ENCODE peak calls at places on chromosome 16, in eight cellular contexts. Z is cardiac muscle cell; Q is heart left ventricle; C is ascending aorta; I is upper lobe of left lung; F is heart right ventricle; E is hepatocyte; V is CD8-positive, alpha-beta T cell. L is an unnamed sample. For H3K4me1, the result is how much of the 10 kb centered on the place peaks cover.

GRCh38 chr16:3520861-3521260 is 20.1 kb downstream of the CLUAP1 start:
- DNase-seq in Z (no peak), Q (no peak), C (no peak), I (no peak), F (no peak), E (peak), V (no peak), L (no peak)

GRCh38 chr16:15949210-15950166 is at the start of gene ABCC1:
- DNase-seq in Z (peak), Q (peak), C (no peak), I (peak), F (peak), E (peak), V (peak), L (no peak)

GRCh38 chr16:85275533-85276249 is 163.4 kb upstream of the CIBAR2 start:
- DNase-seq in Z (peak), Q (peak), C (peak), I (peak), F (peak), E (peak), V (peak), L (no peak)

GRCh38 chr16:53034306-53034705 is 18.4 kb downstream of the CHD9NB start:
- DNase-seq in Z (peak), Q (no peak), C (no peak), I (no peak), F (no peak), E (no peak), V (no peak), L (peak)

GRCh38 chr16:66846831-66847230 is 2.6 kb downstream of the CA7 start:
- DNase-seq in Z (no peak), Q (no peak), C (peak), I (no peak), F (no peak), E (no peak), V (no peak), L (no peak)

GRCh38 chr16:26877421-26877820 is 189.3 kb upstream of the C16orf82 start:
- DNase-seq in Z (no peak), Q (no peak), C (no peak), I (no peak), F (no peak), E (no peak), V (no peak), L (no peak)

GRCh38 chr16:55330726-55331647 is 7.0 kb downstream of the IRX6 start:
- DNase-seq in Z (no peak), Q (no peak), C (no peak), I (peak), F (no peak), E (no peak), V (no peak), L (no peak)

GRCh38 chr16:67015317-67015731 is 13.6 kb upstream of the CBFB start:
- DNase-seq in Z (no peak), Q (no peak), C (no peak), I (no peak), F (no peak), E (no peak), V (no peak), L (no peak)

GRCh38 chr16:59042296-59042695 is 308.2 kb upstream of the GOT2 start:
- DNase-seq in Z (no peak), Q (no peak), C (no peak), I (no peak), F (no peak), E (no peak), V (no peak), L (no peak)

GRCh38 chr16:68499011-68499410 is 40.1 kb upstream of the ZFP90 start:
- DNase-seq in Z (peak), Q (no peak), C (no peak), I (no peak), F (no peak), E (no peak), V (no peak), L (no peak)

GRCh38 chr16:560701-561412 is 663 bp downstream of the PRR35 start:
- DNase-seq in Z (no peak), Q (no peak), C (no peak), I (no peak), F (no peak), E (no peak), V (no peak), L (no peak)

GRCh38 chr16:66930189-66930588 is 4.0 kb downstream of the CIAO2B start:
- DNase-seq in Z (peak), Q (no peak), C (no peak), I (no peak), F (no peak), E (peak), V (no peak), L (no peak)

GRCh38 chr16:19883296-19883951 is 1.2 kb downstream of the GPRC5B start:
- DNase-seq in Z (peak), Q (peak), C (no peak), I (peak), F (peak), E (peak), V (no peak), L (no peak)

GRCh38 chr16:77112701-77113100 is 78.3 kb upstream of the MON1B start:
- DNase-seq in Z (no peak), Q (no peak), C (no peak), I (no peak), F (no peak), E (no peak), V (no peak), L (no peak)

GRCh38 chr16:16166952-16167351 is 56.3 kb downstream of the ABCC6 start:
- DNase-seq in Z (no peak), Q (no peak), C (no peak), I (no peak), F (no peak), E (no peak), V (no peak), L (no peak)

GRCh38 chr16:26316683-26317464 is 625.1 kb downstream of the HS3ST4 start:
- DNase-seq in Z (no peak), Q (no peak), C (no peak), I (no peak), F (no peak), E (peak), V (no peak), L (no peak)

GRCh38 chr16:68009157-68009735 is 6.5 kb downstream of the DPEP2NB start:
- DNase-seq in Z (no peak), Q (no peak), C (no peak), I (no peak), F (no peak), E (no peak), V (no peak), L (no peak)

GRCh38 chr16:67752641-67753040 is 33.5 kb upstream of the GFOD2 start:
- DNase-seq in Z (no peak), Q (no peak), C (no peak), I (no peak), F (no peak), E (no peak), V (no peak), L (no peak)

GRCh38 chr16:13892301-13892700 is 27.7 kb upstream of the ERCC4 start:
- DNase-seq in Z (no peak), Q (no peak), C (no peak), I (no peak), F (no peak), E (no peak), V (no peak), L (no peak)

GRCh38 chr16:4593069-4593468 is 21.6 kb downstream of the UBALD1 start:
- DNase-seq in Z (no peak), Q (no peak), C (no peak), I (peak), F (no peak), E (no peak), V (no peak), L (no peak)

GRCh38 chr16:1163567-1164055 is 10.7 kb downstream of the CACNA1H start:
- DNase-seq in Z (no peak), Q (no peak), C (no peak), I (peak), F (no peak), E (no peak), V (no peak), L (no peak)

GRCh38 chr16:28974007-28974436 is 556 bp upstream of the SPNS1 start:
- DNase-seq in Z (peak), Q (peak), C (no peak), I (no peak), F (peak), E (peak), V (peak), L (no peak)

GRCh38 chr16:8882725-8883377 is 700 bp downstream of the LITAFD start:
- DNase-seq in Z (no peak), Q (no peak), C (no peak), I (no peak), F (no peak), E (no peak), V (no peak), L (no peak)

GRCh38 chr16:87715658-87716057 is 50.1 kb downstream of the KLHDC4 start:
- DNase-seq in Z (no peak), Q (no peak), C (no peak), I (no peak), F (no peak), E (no peak), V (no peak), L (no peak)

GRCh38 chr16:85520853-85521736 is 92.0 kb upstream of the GSE1 start:
- DNase-seq in Z (no peak), Q (no peak), C (no peak), I (no peak), F (no peak), E (peak), V (no peak), L (peak)

GRCh38 chr16:27318399-27319256 is 4.9 kb downstream of the IL4R start:
- DNase-seq in Z (peak), Q (peak), C (peak), I (no peak), F (no peak), E (peak), V (peak), L (peak)

GRCh38 chr16:30335598-30336474 is 19.3 kb downstream of the CD2BP2 start:
- DNase-seq in Z (peak), Q (no peak), C (no peak), I (no peak), F (no peak), E (peak), V (peak), L (peak)

GRCh38 chr16:16124438-16124837 is 98.9 kb downstream of the ABCC6 start:
- DNase-seq in Z (no peak), Q (no peak), C (no peak), I (no peak), F (no peak), E (no peak), V (no peak), L (no peak)

GRCh38 chr16:65855171-65856145 is 511.0 kb upstream of the CDH5 start:
- DNase-seq in Z (no peak), Q (no peak), C (no peak), I (no peak), F (no peak), E (no peak), V (no peak), L (no peak)

GRCh38 chr16:85480727-85481101 is 132.4 kb upstream of the GSE1 start:
- DNase-seq in Z (no peak), Q (no peak), C (no peak), I (peak), F (no peak), E (no peak), V (no peak), L (no peak)

DNA sequence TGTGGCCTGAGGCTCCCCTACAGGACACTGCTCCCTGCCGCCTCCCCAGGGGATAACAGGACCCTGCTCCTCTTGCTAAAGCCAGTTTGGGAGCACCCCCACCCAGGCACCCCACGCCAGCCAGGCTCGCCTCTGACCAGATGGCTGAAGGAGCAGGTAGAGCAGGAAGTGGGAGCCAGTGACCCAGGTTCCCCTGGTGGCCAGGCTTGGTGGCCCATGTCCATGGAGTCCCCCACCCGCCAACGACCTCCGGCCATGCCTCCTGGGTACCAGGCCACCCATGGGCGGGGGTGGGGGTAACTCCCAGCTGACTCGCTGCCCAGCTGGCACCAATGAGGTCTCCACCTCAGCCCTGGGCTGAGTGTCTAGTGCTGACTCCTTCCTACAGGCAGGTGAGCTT is 10.0 kb downstream of the BCAR1 start:
- DNase-seq in Z (no peak), Q (no peak), C (no peak), I (no peak), F (no peak), E (no peak), V (no peak), L (no peak)
- H3K4me1 ChIP-seq in Z (half or more), Q (half or more), C (under half), I (half or more), F (half or more), E (half or more), V (under half), L (under half)

DNA sequence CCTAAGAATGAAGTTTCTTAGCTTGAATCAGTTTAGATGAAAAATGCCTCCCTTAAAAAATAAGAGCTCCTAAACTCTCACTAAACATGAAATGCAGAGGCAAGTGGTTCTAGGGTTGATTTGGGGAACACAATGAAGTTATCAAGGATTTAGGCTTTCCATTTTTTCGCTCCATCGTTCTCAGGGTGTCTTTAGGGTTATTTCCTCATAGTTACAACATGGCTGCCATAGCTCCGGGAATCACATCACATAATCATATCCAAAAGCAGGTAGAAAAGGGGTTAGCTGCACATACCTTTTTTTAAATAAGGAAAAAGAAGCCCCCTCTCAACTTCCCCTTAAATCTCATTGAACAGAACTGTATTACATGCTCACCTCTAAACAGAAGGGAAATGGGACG is 21.4 kb downstream of the ZP2 start:
- DNase-seq in Z (no peak), Q (no peak), C (no peak), I (no peak), F (no peak), E (no peak), V (no peak), L (no peak)
- H3K27ac ChIP-seq in Z (no peak), Q (no peak), C (no peak), I (no peak), F (no peak), E (no peak), V (no peak), L (no peak)

GRCh38 chr16:71635632-71636031 is 9.6 kb downstream of the MARVELD3 start:
- DNase-seq in Z (no peak), Q (no peak), C (no peak), I (no peak), F (no peak), E (no peak), V (no peak), L (no peak)
- H3K4me1 ChIP-seq in Z (under half), Q (under half), C (under half), I (under half), F (under half), E (under half), V (under half), L (under half)

GRCh38 chr16:11572301-11572995 is 14.3 kb downstream of the LITAF start:
- DNase-seq in Z (no peak), Q (no peak), C (peak), I (no peak), F (no peak), E (no peak), V (peak), L (no peak)
- H3K27ac ChIP-seq in Z (no peak), Q (no peak), C (peak), I (peak), F (no peak), E (no peak), V (peak), L (no peak)

GRCh38 chr16:89482824-89483220 is 7.5 kb downstream of the ANKRD11 start:
- DNase-seq in Z (no peak), Q (no peak), C (no peak), I (no peak), F (no peak), E (no peak), V (no peak), L (no peak)

GRCh38 chr16:89485701-89486246 is 4.6 kb downstream of the ANKRD11 start:
- DNase-seq in Z (no peak), Q (no peak), C (no peak), I (no peak), F (no peak), E (no peak), V (no peak), L (no peak)

GRCh38 chr16:89482087-89482823 is 8.1 kb downstream of the ANKRD11 start:
- DNase-seq in Z (no peak), Q (no peak), C (no peak), I (no peak), F (no peak), E (no peak), V (no peak), L (no peak)

GRCh38 chr16:89484088-89484501 is 6.3 kb downstream of the ANKRD11 start:
- DNase-seq in Z (peak), Q (no peak), C (no peak), I (no peak), F (no peak), E (no peak), V (no peak), L (no peak)

DNA sequence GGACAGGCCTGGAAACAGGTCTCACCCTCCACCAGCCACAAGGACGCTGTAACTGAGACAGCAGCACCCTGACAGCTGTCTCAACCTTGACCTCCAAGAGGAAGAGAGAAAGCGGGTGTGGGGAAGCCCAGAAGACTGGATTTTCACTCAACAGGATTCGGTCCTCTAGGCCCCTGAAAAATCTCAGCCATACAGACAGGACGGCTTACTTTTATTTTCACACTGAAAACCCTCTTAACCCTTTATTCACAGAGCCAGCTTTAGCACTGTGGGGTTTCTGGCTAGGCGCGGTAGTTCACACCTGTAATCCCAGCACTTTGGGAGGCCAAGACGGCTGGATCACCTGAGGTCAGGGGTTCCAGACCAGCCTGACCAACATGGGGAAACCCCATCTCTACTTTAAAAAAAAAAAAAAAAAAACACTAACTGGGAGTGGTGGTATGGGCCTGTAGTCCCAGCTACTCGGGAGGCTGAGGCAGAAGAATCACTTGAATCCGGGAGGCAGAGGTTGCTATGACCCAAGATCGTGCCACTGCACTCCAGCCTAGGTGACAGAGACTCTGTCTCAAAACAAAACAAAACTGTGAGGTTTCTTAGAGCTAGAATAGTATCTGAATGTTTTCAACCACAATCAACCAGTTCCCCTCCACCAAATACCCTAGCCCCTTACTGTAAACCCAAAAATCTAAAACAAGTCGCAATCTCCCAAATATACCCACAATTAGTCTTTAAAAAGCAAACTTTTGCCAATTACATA is 5.3 kb downstream of the ANKRD11 start:
- DNase-seq in Z (no peak), Q (no peak), C (no peak), I (no peak), F (no peak), E (no peak), V (peak), L (no peak)
- H3K4me1 ChIP-seq in Z (under half), Q (half or more), C (under half), I (half or more), F (half or more), E (half or more), V (half or more), L (under half)

L was measured in foreskin keratinocyte.